ENCODE peak calls at places on chromosomes 16 and 17, in four cellular contexts. D, L, H and C are unnamed samples.

GRCh38 chr16:54525104-54525503 is 238.5 kb upstream of the IRX3 start:
- DNase-seq in D (no peak), L (no peak), H (no peak), C (no peak)

GRCh38 chr17:79033741-79034501 is 10.0 kb downstream of the C1QTNF1 start:
- DNase-seq in D (no peak), L (no peak), H (no peak), C (no peak)

GRCh38 chr16:87201777-87202176 is 115.4 kb downstream of the C16orf95 start:
- DNase-seq in D (no peak), L (no peak), H (no peak), C (no peak)

GRCh38 chr17:14797021-14797420 is 468.1 kb downstream of the PMP22 start:
- DNase-seq in D (no peak), L (no peak), H (no peak), C (no peak)

GRCh38 chr17:81927145-81927652 is 336 bp downstream of the MAFG start:
- DNase-seq in D (peak), L (no peak), H (no peak), C (no peak)

GRCh38 chr17:79325707-79326106 is 251.1 kb downstream of the ENGASE start:
- DNase-seq in D (peak), L (no peak), H (no peak), C (no peak)

GRCh38 chr17:34242553-34242952 is 12.5 kb upstream of the CCL2 start:
- DNase-seq in D (no peak), L (no peak), H (peak), C (no peak)

GRCh38 chr17:40950176-40950575 is 12.7 kb upstream of the KRT23 start:
- DNase-seq in D (no peak), L (no peak), H (no peak), C (no peak)

GRCh38 chr17:77423589-77424451 is 283.1 kb downstream of the SEC14L1 start:
- DNase-seq in D (no peak), L (no peak), H (no peak), C (no peak)

GRCh38 chr16:54466233-54466632 is 179.6 kb upstream of the IRX3 start:
- DNase-seq in D (no peak), L (no peak), H (no peak), C (no peak)

GRCh38 chr16:86072328-86073102 is 173.6 kb downstream of the IRF8 start:
- DNase-seq in D (peak), L (peak), H (no peak), C (peak)

GRCh38 chr17:74340470-74341023 is 14.5 kb downstream of the KIF19 start:
- DNase-seq in D (no peak), L (peak), H (no peak), C (no peak)

GRCh38 chr17:78797691-78798585 is 15.9 kb upstream of the CYTH1 start:
- DNase-seq in D (no peak), L (no peak), H (no peak), C (no peak)

GRCh38 chr17:81885869-81886548 is 5.4 kb downstream of the ALYREF start:
- DNase-seq in D (no peak), L (no peak), H (no peak), C (no peak)

DNA sequence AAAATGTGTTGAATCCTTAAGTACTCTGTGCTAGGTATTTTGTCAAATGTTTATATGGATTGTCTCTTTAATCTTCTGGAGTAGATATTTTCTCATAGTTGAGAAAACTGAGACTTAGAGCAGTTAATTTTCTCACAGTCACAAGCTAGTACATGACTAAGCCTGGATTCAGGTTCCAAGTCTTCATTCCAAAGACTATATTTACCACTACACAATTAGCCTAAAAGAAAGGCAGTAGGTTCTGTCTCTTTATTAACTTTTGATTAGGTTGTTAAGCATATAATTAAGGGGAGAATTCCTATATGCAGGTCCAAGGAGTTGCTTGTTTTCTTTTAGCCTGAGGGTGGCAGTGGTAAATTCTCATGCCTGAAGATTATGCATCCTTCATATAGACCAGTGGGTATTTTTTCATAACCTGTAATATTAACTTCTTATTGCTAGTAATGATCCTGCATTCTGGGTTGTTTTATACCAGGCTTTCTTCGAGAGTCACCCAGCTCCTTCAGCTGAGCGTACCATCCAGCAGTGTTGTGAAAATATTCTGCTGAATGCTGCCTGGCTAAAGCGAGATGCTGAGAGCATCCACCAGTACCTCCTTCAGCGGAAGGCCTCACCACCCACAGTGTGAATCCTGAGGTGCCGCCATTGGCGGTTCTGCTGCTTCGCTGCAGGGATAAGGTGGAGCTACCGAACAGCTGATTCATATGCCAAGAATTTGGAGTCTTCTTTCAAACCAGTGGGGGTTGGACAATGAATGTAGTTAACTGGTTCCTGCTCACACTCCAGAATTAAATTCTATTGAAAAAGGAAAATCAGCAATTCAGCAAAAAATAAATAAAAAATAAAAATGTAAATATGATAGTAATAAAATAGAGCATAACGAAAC is 28.2 kb upstream of the KPNB1 start:
- DNase-seq in D (no peak), L (no peak), H (no peak), C (peak)
- TF ChIP-seq RFX5 in D (no peak), L (no peak), H (no peak), C (no peak)

GRCh38 chr17:76368545-76368944 is 14.8 kb upstream of the PRPSAP1 start:
- DNase-seq in D (peak), L (no peak), H (no peak), C (no peak)
- TF ChIP-seq JUNB in D (no peak), L (no peak), H (no peak), C (no peak)

DNA sequence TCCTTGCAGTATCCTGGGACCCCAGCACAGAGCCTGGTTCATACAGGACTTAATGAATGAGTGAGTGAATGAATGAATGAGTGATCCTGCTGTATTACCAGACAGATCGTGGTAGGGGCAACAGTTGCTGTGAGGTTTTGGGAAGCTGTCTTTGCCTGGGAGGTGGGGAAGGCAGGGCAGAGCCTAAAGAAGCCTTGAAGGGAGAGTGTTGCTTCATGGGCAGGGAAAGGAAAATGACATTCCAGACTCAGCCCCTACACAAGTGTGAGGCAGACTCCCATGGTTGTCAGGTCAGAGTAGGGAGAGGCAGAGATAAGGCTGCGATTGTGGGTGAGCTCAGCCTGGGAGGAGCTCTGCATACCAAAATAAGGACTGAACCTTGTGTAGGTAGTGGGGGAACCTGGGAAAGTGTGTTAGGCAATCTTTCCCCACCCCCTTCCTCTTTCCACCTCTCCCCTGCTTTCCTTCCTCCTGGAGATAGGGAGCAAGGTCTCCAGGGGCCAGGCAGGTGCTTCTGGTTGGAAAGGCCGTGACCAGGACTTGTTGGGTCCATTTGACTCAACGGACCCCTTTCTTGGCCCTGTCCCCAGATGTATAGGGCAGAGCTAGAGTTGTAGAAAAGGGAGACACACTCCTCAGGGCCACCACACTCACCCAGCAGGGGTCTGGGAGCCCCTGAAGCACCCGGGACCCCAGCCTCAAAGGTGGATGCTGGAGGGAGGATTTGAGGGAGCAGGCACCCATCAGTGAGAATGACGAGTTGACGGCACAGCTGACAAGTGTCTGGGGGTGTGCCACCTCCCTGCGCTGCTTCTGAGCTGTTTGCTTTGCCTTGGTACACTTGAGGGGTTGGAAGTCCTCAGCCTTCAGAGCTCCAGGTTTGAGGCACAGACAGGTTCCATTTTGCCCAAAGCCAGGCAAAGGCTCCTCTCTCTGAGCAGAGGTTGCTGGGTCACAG is 18.5 kb upstream of the TOB1 start:
- DNase-seq in D (peak), L (peak), H (no peak), C (no peak)
- TF ChIP-seq POLR2AphosphoS2 in D (no peak), L (no peak), H (no peak), C (no peak)

DNA sequence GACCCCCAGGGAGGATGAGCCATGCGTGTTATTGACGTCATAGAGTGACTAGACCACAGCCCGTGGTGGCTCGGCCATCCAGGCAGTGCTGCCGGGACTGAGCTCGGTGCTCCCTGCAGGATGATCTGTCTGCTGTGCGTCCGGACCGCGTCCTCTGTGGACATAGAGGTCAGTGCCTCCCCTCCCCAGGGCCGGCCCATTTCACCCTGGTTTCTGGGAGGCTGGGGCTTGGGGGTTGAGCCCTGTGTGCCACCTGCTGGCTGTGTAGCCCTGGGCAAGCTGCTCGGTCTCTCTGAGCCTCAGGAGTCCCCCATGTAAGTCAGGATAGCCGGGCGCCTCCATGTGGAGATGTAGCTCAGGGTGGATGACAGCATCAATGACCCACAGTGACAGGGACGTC is 8.3 kb downstream of the TSC2 start:
- DNase-seq in D (no peak), L (peak), H (no peak), C (peak)
- TF ChIP-seq RFX5 in D (no peak), L (no peak), H (no peak), C (no peak)